ENCODE peak calls at places on chromosomes 16 and 17, in five cellular contexts. One of them, this sample, is unnamed.
A peak's percentile ranks its signal among the peaks of the same experiment; 100 is the strongest.

GRCh38 chr17:68600881-68601564 is at the start of gene FAM20A:
- DNase-seq in heart left ventricle: peak; percentile 75
- DNase-seq in effector memory CD4-positive, alpha-beta T cell: no peak
- DNase-seq in AG04450: no peak
- DNase-seq in CD8-positive, alpha-beta memory T cell: no peak
- DNase-seq in this sample: no peak

GRCh38 chr16:30151091-30151490 is 28.1 kb upstream of the MAPK3 start:
- DNase-seq in heart left ventricle: no peak
- DNase-seq in effector memory CD4-positive, alpha-beta T cell: no peak
- DNase-seq in AG04450: no peak
- DNase-seq in CD8-positive, alpha-beta memory T cell: no peak
- DNase-seq in this sample: no peak

GRCh38 chr17:9646556-9646905 is 1.2 kb downstream of the USP43 start:
- DNase-seq in heart left ventricle: no peak
- DNase-seq in effector memory CD4-positive, alpha-beta T cell: no peak
- DNase-seq in AG04450: no peak
- DNase-seq in CD8-positive, alpha-beta memory T cell: no peak
- DNase-seq in this sample: no peak

GRCh38 chr17:57090560-57091185 is 5.6 kb downstream of the AKAP1 start:
- DNase-seq in heart left ventricle: no peak
- DNase-seq in effector memory CD4-positive, alpha-beta T cell: no peak
- DNase-seq in AG04450: no peak
- DNase-seq in CD8-positive, alpha-beta memory T cell: no peak
- DNase-seq in this sample: no peak

GRCh38 chr16:86732621-86733297 is 154.4 kb downstream of the FOXL1 start:
- DNase-seq in heart left ventricle: no peak
- DNase-seq in effector memory CD4-positive, alpha-beta T cell: no peak
- DNase-seq in AG04450: no peak
- DNase-seq in CD8-positive, alpha-beta memory T cell: no peak
- DNase-seq in this sample: no peak

GRCh38 chr16:81319221-81319912 is 4.6 kb downstream of the GAN start:
- DNase-seq in heart left ventricle: no peak
- DNase-seq in effector memory CD4-positive, alpha-beta T cell: no peak
- DNase-seq in AG04450: peak; percentile 20
- DNase-seq in CD8-positive, alpha-beta memory T cell: no peak
- DNase-seq in this sample: no peak

GRCh38 chr17:17661834-17662233 is 19.4 kb upstream of the RAI1 start:
- DNase-seq in heart left ventricle: no peak
- DNase-seq in effector memory CD4-positive, alpha-beta T cell: no peak
- DNase-seq in AG04450: no peak
- DNase-seq in CD8-positive, alpha-beta memory T cell: no peak
- DNase-seq in this sample: no peak

GRCh38 chr17:44417553-44417952 is 28.1 kb upstream of the ITGA2B start:
- DNase-seq in heart left ventricle: no peak
- DNase-seq in effector memory CD4-positive, alpha-beta T cell: no peak
- DNase-seq in AG04450: peak; percentile 68
- DNase-seq in CD8-positive, alpha-beta memory T cell: no peak
- DNase-seq in this sample: no peak

GRCh38 chr16:25966172-25967097 is 274.7 kb downstream of the HS3ST4 start:
- DNase-seq in heart left ventricle: no peak
- DNase-seq in effector memory CD4-positive, alpha-beta T cell: no peak
- DNase-seq in AG04450: no peak
- DNase-seq in CD8-positive, alpha-beta memory T cell: no peak
- DNase-seq in this sample: no peak

GRCh38 chr16:85144026-85144915 is 32.0 kb upstream of the CIBAR2 start:
- DNase-seq in heart left ventricle: peak; percentile 66
- DNase-seq in effector memory CD4-positive, alpha-beta T cell: no peak
- DNase-seq in AG04450: no peak
- DNase-seq in CD8-positive, alpha-beta memory T cell: no peak
- DNase-seq in this sample: no peak

GRCh38 chr17:38825762-38826247 is 684 bp upstream of the CWC25 start:
- DNase-seq in heart left ventricle: no peak
- DNase-seq in effector memory CD4-positive, alpha-beta T cell: no peak
- DNase-seq in AG04450: no peak
- DNase-seq in CD8-positive, alpha-beta memory T cell: no peak
- DNase-seq in this sample: no peak

GRCh38 chr17:44988256-44988942 is 20.3 kb upstream of the C1QL1 start:
- DNase-seq in heart left ventricle: no peak
- DNase-seq in effector memory CD4-positive, alpha-beta T cell: no peak
- DNase-seq in AG04450: no peak
- DNase-seq in CD8-positive, alpha-beta memory T cell: no peak
- DNase-seq in this sample: no peak

GRCh38 chr17:40760105-40761016 is 5.2 kb upstream of the KRT25 start:
- DNase-seq in heart left ventricle: no peak
- DNase-seq in effector memory CD4-positive, alpha-beta T cell: no peak
- DNase-seq in AG04450: no peak
- DNase-seq in CD8-positive, alpha-beta memory T cell: no peak
- DNase-seq in this sample: no peak

GRCh38 chr17:50298018-50298417 is 23.8 kb downstream of the TMEM92 start:
- DNase-seq in heart left ventricle: no peak
- DNase-seq in effector memory CD4-positive, alpha-beta T cell: no peak
- DNase-seq in AG04450: no peak
- DNase-seq in CD8-positive, alpha-beta memory T cell: no peak
- DNase-seq in this sample: no peak

GRCh38 chr16:55077231-55077630 is 146.6 kb downstream of the IRX5 start:
- DNase-seq in heart left ventricle: no peak
- DNase-seq in effector memory CD4-positive, alpha-beta T cell: no peak
- DNase-seq in AG04450: no peak
- DNase-seq in CD8-positive, alpha-beta memory T cell: no peak
- DNase-seq in this sample: no peak

GRCh38 chr17:65557349-65558310 is 3.8 kb downstream of the AXIN2 start:
- DNase-seq in heart left ventricle: no peak
- DNase-seq in effector memory CD4-positive, alpha-beta T cell: peak; percentile 57
- DNase-seq in AG04450: no peak
- DNase-seq in CD8-positive, alpha-beta memory T cell: peak; percentile 56
- DNase-seq in this sample: no peak

GRCh38 chr16:10188236-10188635 is 6.0 kb upstream of the GRIN2A start:
- DNase-seq in heart left ventricle: no peak
- DNase-seq in effector memory CD4-positive, alpha-beta T cell: no peak
- DNase-seq in AG04450: no peak
- DNase-seq in CD8-positive, alpha-beta memory T cell: no peak
- DNase-seq in this sample: no peak

GRCh38 chr16:10182186-10182683 is at the start of gene GRIN2A:
- DNase-seq in heart left ventricle: no peak
- DNase-seq in effector memory CD4-positive, alpha-beta T cell: no peak
- DNase-seq in AG04450: no peak
- DNase-seq in CD8-positive, alpha-beta memory T cell: no peak
- DNase-seq in this sample: no peak

GRCh38 chr16:10181196-10182162 is 749 bp downstream of the GRIN2A start:
- DNase-seq in heart left ventricle: peak; percentile 54
- DNase-seq in effector memory CD4-positive, alpha-beta T cell: no peak
- DNase-seq in AG04450: no peak
- DNase-seq in CD8-positive, alpha-beta memory T cell: no peak
- DNase-seq in this sample: no peak

GRCh38 chr16:10180771-10181163 is 1.5 kb downstream of the GRIN2A start:
- DNase-seq in heart left ventricle: peak; percentile 46
- DNase-seq in effector memory CD4-positive, alpha-beta T cell: no peak
- DNase-seq in AG04450: no peak
- DNase-seq in CD8-positive, alpha-beta memory T cell: no peak
- DNase-seq in this sample: no peak

DNA sequence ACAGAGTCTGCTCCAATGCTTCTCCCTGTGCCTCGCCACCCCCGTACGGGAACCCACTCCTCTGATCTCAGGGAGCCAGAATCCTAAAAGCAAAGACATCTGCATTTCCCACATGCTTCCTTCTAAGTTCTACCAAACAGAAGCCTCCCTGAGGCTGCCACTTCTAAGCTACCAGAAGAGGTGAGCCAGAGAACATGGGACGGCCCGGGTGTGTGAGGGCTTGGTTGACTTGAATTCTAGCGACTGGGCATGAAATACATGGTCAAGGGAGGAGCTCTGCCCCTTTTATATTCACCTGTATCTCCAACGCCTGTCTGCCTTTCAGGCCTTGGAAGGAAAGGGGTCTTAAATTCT is 1.4 kb upstream of the GRIN2A start:
- DNase-seq in heart left ventricle: no peak
- DNase-seq in effector memory CD4-positive, alpha-beta T cell: no peak
- DNase-seq in AG04450: no peak
- DNase-seq in CD8-positive, alpha-beta memory T cell: no peak
- DNase-seq in this sample: no peak
- H3K4me3 ChIP-seq in heart left ventricle: no peak overlapping the region
- H3K4me3 ChIP-seq in effector memory CD4-positive, alpha-beta T cell: no peak overlapping the region
- H3K4me3 ChIP-seq in AG04450: no peak overlapping the region
- H3K4me3 ChIP-seq in CD8-positive, alpha-beta memory T cell: no peak overlapping the region
- H3K4me3 ChIP-seq in this sample: peak overlapping the region; percentile 62

DNA sequence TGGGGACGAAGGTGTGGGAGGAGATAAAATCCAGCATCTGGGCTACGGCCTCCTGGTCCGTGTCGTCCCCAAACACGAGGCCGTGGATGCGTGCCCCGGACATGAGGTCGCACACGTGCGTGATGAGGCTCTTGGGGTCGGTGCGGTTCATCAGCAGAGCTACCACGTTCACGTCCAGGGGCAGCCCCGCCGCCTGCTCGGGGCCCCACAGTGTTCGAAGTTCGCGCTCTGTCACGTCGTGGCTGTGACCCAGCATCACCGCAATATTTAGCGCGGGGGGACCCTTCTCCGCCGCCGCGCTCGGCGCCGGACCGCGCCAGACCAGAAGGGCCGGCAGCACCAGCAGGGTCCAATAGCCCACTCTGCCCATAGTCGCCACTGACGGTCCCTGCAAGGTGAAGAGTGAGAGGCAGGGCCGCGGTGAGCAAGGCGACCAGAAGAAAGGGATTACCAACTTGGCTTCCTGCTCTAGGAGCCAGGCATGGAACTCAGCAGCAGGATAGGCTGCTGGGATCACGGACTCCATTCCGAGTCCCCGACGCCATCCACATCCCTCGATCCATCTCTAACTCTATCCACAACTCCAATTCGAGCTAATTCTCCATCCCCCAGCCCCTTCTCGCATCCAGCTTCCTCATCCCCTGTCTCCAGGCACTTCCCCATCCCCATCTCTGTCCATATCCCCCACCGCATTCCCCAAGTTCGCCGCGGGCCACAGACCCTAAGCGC is 2.0 kb downstream of the GRIN2A start:
- DNase-seq in heart left ventricle: no peak
- DNase-seq in effector memory CD4-positive, alpha-beta T cell: no peak
- DNase-seq in AG04450: no peak
- DNase-seq in CD8-positive, alpha-beta memory T cell: no peak
- DNase-seq in this sample: no peak
- H3K27me3 ChIP-seq in heart left ventricle: peaks cover 29% of the 10 kb centered on the region
- H3K27me3 ChIP-seq in effector memory CD4-positive, alpha-beta T cell: peaks cover 18% of the 10 kb centered on the region
- H3K27me3 ChIP-seq in AG04450: no peaks in the 10 kb centered on the region
- H3K27me3 ChIP-seq in CD8-positive, alpha-beta memory T cell: no peaks in the 10 kb centered on the region
- H3K27me3 ChIP-seq in this sample: peaks cover 9% of the 10 kb centered on the region

GRCh38 chr17:3513305-3514035 is 37.7 kb downstream of the ASPA start:
- DNase-seq in heart left ventricle: no peak
- DNase-seq in effector memory CD4-positive, alpha-beta T cell: no peak
- DNase-seq in AG04450: no peak
- DNase-seq in CD8-positive, alpha-beta memory T cell: no peak
- DNase-seq in this sample: no peak

GRCh38 chr17:3511841-3512511 is 36.2 kb downstream of the ASPA start:
- DNase-seq in heart left ventricle: no peak
- DNase-seq in effector memory CD4-positive, alpha-beta T cell: no peak
- DNase-seq in AG04450: no peak
- DNase-seq in CD8-positive, alpha-beta memory T cell: no peak
- DNase-seq in this sample: no peak

GRCh38 chr17:3514873-3515272 is 39.1 kb downstream of the ASPA start:
- DNase-seq in heart left ventricle: no peak
- DNase-seq in effector memory CD4-positive, alpha-beta T cell: no peak
- DNase-seq in AG04450: no peak
- DNase-seq in CD8-positive, alpha-beta memory T cell: no peak
- DNase-seq in this sample: no peak

GRCh38 chr17:3510090-3510489 is 34.3 kb downstream of the ASPA start:
- DNase-seq in heart left ventricle: no peak
- DNase-seq in effector memory CD4-positive, alpha-beta T cell: no peak
- DNase-seq in AG04450: no peak
- DNase-seq in CD8-positive, alpha-beta memory T cell: no peak
- DNase-seq in this sample: no peak

DNA sequence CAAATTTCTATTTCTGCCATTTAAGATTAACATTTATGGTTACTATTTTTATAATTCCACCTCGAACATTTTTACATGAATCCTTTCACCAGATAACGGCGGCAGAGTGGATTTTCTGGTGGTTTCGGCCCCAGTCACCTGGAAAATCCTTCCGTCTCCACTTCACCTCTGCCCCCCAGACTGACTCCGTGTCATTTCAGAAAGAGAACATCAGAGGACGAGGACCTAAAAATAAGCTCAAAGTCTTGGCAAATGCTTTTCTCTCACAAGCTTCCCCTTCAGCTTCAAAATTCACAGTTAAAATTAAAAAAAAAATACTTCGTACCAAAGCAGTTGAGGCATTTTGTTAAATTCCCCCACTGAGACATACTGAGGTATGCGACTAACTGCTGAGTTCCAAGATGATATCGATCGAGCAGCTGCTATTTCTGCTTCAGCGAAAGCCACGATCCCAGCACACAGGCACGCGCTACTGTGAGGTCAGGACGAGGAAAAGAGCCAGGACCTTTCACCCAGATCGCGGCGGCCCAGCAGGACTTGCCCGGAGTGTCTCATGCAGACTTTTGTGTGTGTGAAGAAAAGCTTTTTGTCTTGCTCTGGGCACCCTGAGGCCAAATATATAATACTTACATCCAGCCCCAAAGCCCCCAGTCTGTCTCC is 36.8 kb downstream of the ASPA start:
- DNase-seq in heart left ventricle: peak; percentile 93
- DNase-seq in effector memory CD4-positive, alpha-beta T cell: no peak
- DNase-seq in AG04450: no peak
- DNase-seq in CD8-positive, alpha-beta memory T cell: no peak
- DNase-seq in this sample: no peak
- H3K4me3 ChIP-seq in heart left ventricle: peak overlapping the region; percentile 5
- H3K4me3 ChIP-seq in effector memory CD4-positive, alpha-beta T cell: no peak overlapping the region
- H3K4me3 ChIP-seq in AG04450: no peak overlapping the region
- H3K4me3 ChIP-seq in CD8-positive, alpha-beta memory T cell: no peak overlapping the region
- H3K4me3 ChIP-seq in this sample: no peak overlapping the region

GRCh38 chr17:47791025-47791424 is 30.6 kb downstream of the OSBPL7 start:
- DNase-seq in heart left ventricle: no peak
- DNase-seq in effector memory CD4-positive, alpha-beta T cell: no peak
- DNase-seq in AG04450: no peak
- DNase-seq in CD8-positive, alpha-beta memory T cell: no peak
- DNase-seq in this sample: no peak

GRCh38 chr17:47797797-47798196 is 23.8 kb downstream of the OSBPL7 start:
- DNase-seq in heart left ventricle: no peak
- DNase-seq in effector memory CD4-positive, alpha-beta T cell: no peak
- DNase-seq in AG04450: no peak
- DNase-seq in CD8-positive, alpha-beta memory T cell: no peak
- DNase-seq in this sample: no peak

GRCh38 chr17:47792979-47793378 is 28.6 kb downstream of the OSBPL7 start:
- DNase-seq in heart left ventricle: no peak
- DNase-seq in effector memory CD4-positive, alpha-beta T cell: no peak
- DNase-seq in AG04450: no peak
- DNase-seq in CD8-positive, alpha-beta memory T cell: no peak
- DNase-seq in this sample: no peak

GRCh38 chr17:47789611-47790520 is 31.7 kb downstream of the OSBPL7 start:
- DNase-seq in heart left ventricle: peak; percentile 62
- DNase-seq in effector memory CD4-positive, alpha-beta T cell: peak; percentile 13
- DNase-seq in AG04450: no peak
- DNase-seq in CD8-positive, alpha-beta memory T cell: peak; percentile 25
- DNase-seq in this sample: no peak

DNA sequence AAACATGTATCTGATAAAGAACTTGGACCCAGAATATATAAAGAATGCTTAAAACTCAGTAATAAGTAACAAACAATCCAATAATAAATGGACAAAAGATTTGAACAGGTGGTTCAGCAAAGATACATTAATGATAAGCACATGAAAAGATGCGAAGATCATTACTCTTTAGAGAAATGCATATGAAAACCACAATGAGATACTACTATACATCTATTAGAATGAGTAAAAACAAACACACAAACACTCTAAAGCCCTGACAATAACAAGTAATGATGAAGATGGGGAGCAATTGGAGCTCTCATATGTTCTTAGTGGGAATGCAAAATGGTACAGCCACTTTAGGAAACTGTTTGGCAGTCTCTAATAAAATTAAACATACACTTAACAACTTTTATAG is 29.1 kb downstream of the OSBPL7 start:
- DNase-seq in heart left ventricle: no peak
- DNase-seq in effector memory CD4-positive, alpha-beta T cell: no peak
- DNase-seq in AG04450: no peak
- DNase-seq in CD8-positive, alpha-beta memory T cell: no peak
- DNase-seq in this sample: no peak
- H3K27me3 ChIP-seq in heart left ventricle: peaks cover 65% of the 10 kb centered on the region
- H3K27me3 ChIP-seq in effector memory CD4-positive, alpha-beta T cell: peaks cover 11% of the 10 kb centered on the region
- H3K27me3 ChIP-seq in AG04450: peaks cover 43% of the 10 kb centered on the region
- H3K27me3 ChIP-seq in CD8-positive, alpha-beta memory T cell: peaks cover 18% of the 10 kb centered on the region
- H3K27me3 ChIP-seq in this sample: peaks cover 18% of the 10 kb centered on the region

This sample was measured in esophagus squamous epithelium.